ENCODE peak calls at places on chromosome X, in four cellular contexts. I is NCI-H1092; E is renal cortical epithelial cell; C is naive thymus-derived CD8-positive, alpha-beta T cell. Y is an unnamed sample.

GRCh38 chrX:11064851-11065600 is 46.1 kb upstream of the HCCS start:
- DNase-seq in I (no peak), E (no peak), C (no peak), Y (no peak)

GRCh38 chrX:110003167-110004156 is 548 bp downstream of the TMEM164 start:
- DNase-seq in I (no peak), E (no peak), C (no peak), Y (no peak)

GRCh38 chrX:13489451-13489850 is 80.0 kb upstream of the EGFL6 start:
- DNase-seq in I (no peak), E (peak; percentile 63), C (no peak), Y (no peak)

GRCh38 chrX:3550160-3550765 is 163.2 kb downstream of the PRKX start:
- DNase-seq in I (no peak), E (no peak), C (no peak), Y (no peak)

GRCh38 chrX:25968920-25969319 is 169.2 kb upstream of the MAGEB18 start:
- DNase-seq in I (peak; percentile 2), E (peak; percentile 4), C (no peak), Y (no peak)

GRCh38 chrX:37315511-37316248 is 33.5 kb upstream of the PRRG1 start:
- DNase-seq in I (no peak), E (no peak), C (no peak), Y (no peak)

GRCh38 chrX:113802837-113803236 is 781.0 kb upstream of the HTR2C start:
- DNase-seq in I (no peak), E (no peak), C (no peak), Y (no peak)

GRCh38 chrX:154300815-154301214 is 5.2 kb downstream of the TKTL1 start:
- DNase-seq in I (no peak), E (no peak), C (no peak), Y (no peak)

GRCh38 chrX:2266445-2267349 is 234.1 kb downstream of the DHRSX start:
- DNase-seq in I (no peak), E (no peak), C (peak; percentile 28), Y (no peak)

GRCh38 chrX:136162827-136163427 is 15.6 kb downstream of the FHL1 start:
- DNase-seq in I (no peak), E (peak; percentile 26), C (peak; percentile 42), Y (peak; percentile 61)

GRCh38 chrX:7090506-7091095 is 56.9 kb upstream of the STS start:
- DNase-seq in I (no peak), E (no peak), C (no peak), Y (no peak)

GRCh38 chrX:113935516-113935915 is 648.4 kb upstream of the HTR2C start:
- DNase-seq in I (no peak), E (no peak), C (no peak), Y (no peak)

GRCh38 chrX:30304866-30305265 is 4.3 kb downstream of the NR0B1 start:
- DNase-seq in I (no peak), E (no peak), C (no peak), Y (no peak)

GRCh38 chrX:153226344-153227190 is 47.5 kb downstream of the MAGEA1 start:
- DNase-seq in I (no peak), E (peak; percentile 72), C (no peak), Y (no peak)

GRCh38 chrX:12825801-12826200 is 34.6 kb downstream of the PRPS2 start:
- DNase-seq in I (no peak), E (peak; percentile 91), C (no peak), Y (no peak)

GRCh38 chrX:14777484-14777883 is 95.4 kb downstream of the FANCB start:
- DNase-seq in I (no peak), E (no peak), C (no peak), Y (no peak)

GRCh38 chrX:153926863-153927685 is 1.0 kb upstream of the ARHGAP4 start:
- DNase-seq in I (peak; percentile 34), E (peak; percentile 21), C (peak; percentile 78), Y (peak; percentile 68)

GRCh38 chrX:136963973-136964372 is 69.8 kb downstream of the GPR101 start:
- DNase-seq in I (no peak), E (no peak), C (no peak), Y (no peak)

GRCh38 chrX:105695451-105695850 is 126.9 kb upstream of the NRK start:
- DNase-seq in I (no peak), E (peak; percentile 44), C (no peak), Y (no peak)

GRCh38 chrX:3129256-3129655 is 88.0 kb downstream of the ARSF start:
- DNase-seq in I (no peak), E (peak; percentile 44), C (no peak), Y (no peak)

GRCh38 chrX:8591526-8591925 is 126.9 kb downstream of the VCX3B start:
- DNase-seq in I (no peak), E (no peak), C (no peak), Y (no peak)

GRCh38 chrX:119758682-119759332 is 419 bp downstream of the SOWAHD start:
- DNase-seq in I (no peak), E (no peak), C (peak; percentile 32), Y (no peak)

GRCh38 chrX:152202886-152203285 is 64.5 kb upstream of the MAGEA10 start:
- DNase-seq in I (no peak), E (no peak), C (no peak), Y (no peak)

GRCh38 chrX:39437670-39438441 is 636.6 kb downstream of the MID1IP1 start:
- DNase-seq in I (no peak), E (no peak), C (no peak), Y (no peak)

GRCh38 chrX:69616520-69617203 is 749 bp downstream of the EDA start:
- DNase-seq in I (no peak), E (no peak), C (no peak), Y (no peak)

GRCh38 chrX:38879631-38880220 is 78.5 kb downstream of the MID1IP1 start:
- DNase-seq in I (peak; percentile 9), E (no peak), C (peak; percentile 17), Y (no peak)

GRCh38 chrX:102832661-102833060 is 104.4 kb upstream of the RAB40AL start:
- DNase-seq in I (no peak), E (peak; percentile 62), C (no peak), Y (peak; percentile 54)

GRCh38 chrX:87664381-87664780 is 146.8 kb downstream of the KLHL4 start:
- DNase-seq in I (no peak), E (peak; percentile 13), C (no peak), Y (no peak)

GRCh38 chrX:68912113-68912980 is 83.5 kb downstream of the EFNB1 start:
- DNase-seq in I (no peak), E (no peak), C (no peak), Y (peak; percentile 62)

GRCh38 chrX:150018931-150019331 is 80.6 kb upstream of the EOLA2 start:
- DNase-seq in I (no peak), E (no peak), C (no peak), Y (no peak)

GRCh38 chrX:104972737-104973136 is 247.8 kb downstream of the TEX13A start:
- DNase-seq in I (no peak), E (peak; percentile 76), C (no peak), Y (no peak)

GRCh38 chrX:45755719-45756118 is 555.0 kb upstream of the DIPK2B start:
- DNase-seq in I (no peak), E (no peak), C (no peak), Y (no peak)

GRCh38 chrX:48956728-48957414 is 536 bp downstream of the OTUD5 start:
- DNase-seq in I (no peak), E (no peak), C (peak; percentile 63), Y (no peak)

GRCh38 chrX:1384738-1385250 is 7.1 kb downstream of the SLC25A6 start:
- DNase-seq in I (no peak), E (no peak), C (no peak), Y (no peak)

GRCh38 chrX:35291013-35291412 is 348.4 kb downstream of the FAM47B start:
- DNase-seq in I (no peak), E (no peak), C (no peak), Y (no peak)

GRCh38 chrX:123087326-123087725 is 96.8 kb upstream of the GRIA3 start:
- DNase-seq in I (no peak), E (peak; percentile 91), C (no peak), Y (no peak)